ENCODE peak calls at places on chromosomes 11 and 22, in five cellular contexts. One of them, this sample, is unnamed.

GRCh38 chr11:82810738-82811137 is 77.1 kb upstream of the FAM181B start:
- DNase-seq in activated CD8-positive, alpha-beta memory T cell treated with anti-CD3 and anti-CD28 coated beads, Interleukin-2, amount 50 U/mL, for 48 hours: no peak
- DNase-seq in NCI-H2029: no peak
- DNase-seq in fibroblast of the aortic adventitia: no peak
- DNase-seq in left kidney: no peak
- DNase-seq in this sample: no peak

GRCh38 chr22:26992556-26992955 is 335.2 kb downstream of the MIAT start:
- DNase-seq in fibroblast of the aortic adventitia: no peak
- DNase-seq in left kidney: no peak
- DNase-seq in activated CD8-positive, alpha-beta memory T cell treated with anti-CD3 and anti-CD28 coated beads, Interleukin-2, amount 50 U/mL, for 48 hours: no peak
- DNase-seq in NCI-H2029: no peak
- DNase-seq in this sample: no peak

GRCh38 chr11:63705526-63705925 is 24.2 kb downstream of the RTN3 start:
- DNase-seq in activated CD8-positive, alpha-beta memory T cell treated with anti-CD3 and anti-CD28 coated beads, Interleukin-2, amount 50 U/mL, for 48 hours: no peak
- DNase-seq in fibroblast of the aortic adventitia: no peak
- DNase-seq in NCI-H2029: no peak
- DNase-seq in left kidney: no peak
- DNase-seq in this sample: no peak

GRCh38 chr11:132125855-132126841 is 755.7 kb downstream of the NTM start:
- DNase-seq in NCI-H2029: no peak
- DNase-seq in activated CD8-positive, alpha-beta memory T cell treated with anti-CD3 and anti-CD28 coated beads, Interleukin-2, amount 50 U/mL, for 48 hours: no peak
- DNase-seq in left kidney: peak; percentile 70
- DNase-seq in fibroblast of the aortic adventitia: peak; percentile 51
- DNase-seq in this sample: peak; percentile 33

GRCh38 chr11:45234306-45235006 is 51.7 kb downstream of the SYT13 start:
- DNase-seq in NCI-H2029: no peak
- DNase-seq in fibroblast of the aortic adventitia: no peak
- DNase-seq in activated CD8-positive, alpha-beta memory T cell treated with anti-CD3 and anti-CD28 coated beads, Interleukin-2, amount 50 U/mL, for 48 hours: no peak
- DNase-seq in left kidney: no peak
- DNase-seq in this sample: no peak

GRCh38 chr22:26322179-26322905 is 106.7 kb upstream of the ASPHD2 start:
- DNase-seq in left kidney: no peak
- DNase-seq in fibroblast of the aortic adventitia: peak; percentile 82
- DNase-seq in NCI-H2029: no peak
- DNase-seq in activated CD8-positive, alpha-beta memory T cell treated with anti-CD3 and anti-CD28 coated beads, Interleukin-2, amount 50 U/mL, for 48 hours: no peak
- DNase-seq in this sample: peak; percentile 83

GRCh38 chr11:57904369-57904768 is 119.3 kb upstream of the OR9Q1 start:
- DNase-seq in left kidney: no peak
- DNase-seq in activated CD8-positive, alpha-beta memory T cell treated with anti-CD3 and anti-CD28 coated beads, Interleukin-2, amount 50 U/mL, for 48 hours: no peak
- DNase-seq in fibroblast of the aortic adventitia: no peak
- DNase-seq in NCI-H2029: no peak
- DNase-seq in this sample: no peak

GRCh38 chr11:94650756-94651155 is 83.6 kb downstream of the PIWIL4 start:
- DNase-seq in NCI-H2029: no peak
- DNase-seq in left kidney: no peak
- DNase-seq in fibroblast of the aortic adventitia: peak; percentile 85
- DNase-seq in activated CD8-positive, alpha-beta memory T cell treated with anti-CD3 and anti-CD28 coated beads, Interleukin-2, amount 50 U/mL, for 48 hours: no peak
- DNase-seq in this sample: peak; percentile 91

GRCh38 chr22:27748355-27749168 is 53.0 kb downstream of the MN1 start:
- DNase-seq in fibroblast of the aortic adventitia: peak; percentile 86
- DNase-seq in left kidney: peak; percentile 23
- DNase-seq in NCI-H2029: no peak
- DNase-seq in activated CD8-positive, alpha-beta memory T cell treated with anti-CD3 and anti-CD28 coated beads, Interleukin-2, amount 50 U/mL, for 48 hours: no peak
- DNase-seq in this sample: peak; percentile 62

GRCh38 chr11:126419801-126420729 is 64.6 kb downstream of the ST3GAL4 start:
- DNase-seq in left kidney: peak; percentile 49
- DNase-seq in activated CD8-positive, alpha-beta memory T cell treated with anti-CD3 and anti-CD28 coated beads, Interleukin-2, amount 50 U/mL, for 48 hours: no peak
- DNase-seq in NCI-H2029: no peak
- DNase-seq in fibroblast of the aortic adventitia: peak; percentile 61
- DNase-seq in this sample: peak; percentile 38

This sample was measured in fibroblast of mammary gland.